ENCODE peak calls at places on chromosome 3, in nine cellular contexts. H is IMR-90, U is stomach, M is WERI-Rb-1, D is heart right ventricle, V is osteoblast, S is ovary, J is right atrium auricular region, F is suprapubic skin. R is an unnamed sample.

GRCh38 chr3:101676765-101677435 is at the start of gene ZBTB11:
- DNase-seq in H (peak; percentile 100), U (peak; percentile 100), M (peak; percentile 99), D (peak; percentile 99), V (peak; percentile 97), S (peak; percentile 100), J (peak; percentile 100), F (peak; percentile 100), R (peak; percentile 100)

GRCh38 chr3:188817103-188817919 is 354.5 kb upstream of the TPRG1 start:
- DNase-seq in H (no peak), U (no peak), M (no peak), D (no peak), V (no peak), S (no peak), J (no peak), F (no peak), R (no peak)

GRCh38 chr3:12308517-12308916 is 19.6 kb downstream of the PPARG start:
- DNase-seq in H (peak; percentile 93), U (no peak), M (no peak), D (no peak), V (peak; percentile 71), S (no peak), J (no peak), F (no peak), R (no peak)

GRCh38 chr3:165194477-165195135 is 1.6 kb downstream of the SLITRK3 start:
- DNase-seq in H (no peak), U (no peak), M (no peak), D (no peak), V (no peak), S (no peak), J (no peak), F (no peak), R (no peak)

GRCh38 chr3:192212335-192212734 is 515.0 kb downstream of the FGF12 start:
- DNase-seq in H (no peak), U (no peak), M (no peak), D (no peak), V (no peak), S (no peak), J (no peak), F (no peak), R (no peak)

GRCh38 chr3:147807773-147808172 is 398.6 kb downstream of the ZIC1 start:
- DNase-seq in H (no peak), U (no peak), M (no peak), D (no peak), V (peak; percentile 13), S (no peak), J (no peak), F (no peak), R (no peak)

GRCh38 chr3:71541313-71541712 is 42.2 kb downstream of the FOXP1 start:
- DNase-seq in H (peak; percentile 59), U (no peak), M (no peak), D (no peak), V (no peak), S (no peak), J (no peak), F (no peak), R (no peak)

GRCh38 chr3:31976302-31976701 is 4.8 kb downstream of the OSBPL10 start:
- DNase-seq in H (no peak), U (no peak), M (no peak), D (no peak), V (no peak), S (no peak), J (no peak), F (no peak), R (no peak)

GRCh38 chr3:194472290-194472920 is 14.4 kb downstream of the ATP13A3 start:
- DNase-seq in H (peak; percentile 82), U (no peak), M (no peak), D (no peak), V (no peak), S (no peak), J (no peak), F (no peak), R (no peak)

GRCh38 chr3:40899286-40899712 is 300.0 kb upstream of the CTNNB1 start:
- DNase-seq in H (no peak), U (no peak), M (no peak), D (no peak), V (peak; percentile 68), S (no peak), J (no peak), F (no peak), R (no peak)

GRCh38 chr3:155014953-155015352 is 65.2 kb upstream of the MME start:
- DNase-seq in H (no peak), U (no peak), M (no peak), D (no peak), V (no peak), S (no peak), J (no peak), F (no peak), R (no peak)

GRCh38 chr3:179036226-179036625 is 35.4 kb downstream of the ZMAT3 start:
- DNase-seq in H (no peak), U (no peak), M (no peak), D (no peak), V (no peak), S (no peak), J (no peak), F (no peak), R (no peak)
- H3K9me3 ChIP-seq in H (no peaks in the 10 kb centered on the region), U (no peaks in the 10 kb centered on the region), M (no peaks in the 10 kb centered on the region), D (no peaks in the 10 kb centered on the region), V (no peaks in the 10 kb centered on the region), S (no peaks in the 10 kb centered on the region), J (no peaks in the 10 kb centered on the region), F (no peaks in the 10 kb centered on the region), R (no peaks in the 10 kb centered on the region)

DNA sequence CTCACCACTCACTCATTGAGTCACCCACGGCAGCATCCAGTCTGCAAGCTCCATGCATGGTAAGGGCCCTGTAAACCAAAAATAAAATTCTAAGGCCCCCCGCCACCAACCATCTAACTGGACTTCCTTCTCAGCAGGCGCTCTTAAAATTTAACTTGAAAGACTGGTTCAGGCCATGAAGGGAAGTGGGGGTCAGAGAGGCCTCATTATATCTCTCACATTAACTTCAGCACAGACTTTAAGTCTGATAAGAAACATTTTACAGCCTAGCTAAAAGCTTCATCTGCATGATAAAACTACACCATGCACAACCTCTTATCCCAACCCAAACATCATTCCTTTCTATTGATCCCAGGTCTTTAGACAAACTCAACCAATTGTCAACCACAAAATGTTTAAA is 38.5 kb downstream of the FBLN2 start:
- DNase-seq in H (no peak), U (no peak), M (no peak), D (no peak), V (no peak), S (no peak), J (no peak), F (no peak), R (no peak)
- H3K4me3 ChIP-seq in H (no peak overlapping the region), U (no peak overlapping the region), M (no peak overlapping the region), D (no peak overlapping the region), V (no peak overlapping the region), S (no peak overlapping the region), J (no peak overlapping the region), F (no peak overlapping the region), R (no peak overlapping the region)

DNA sequence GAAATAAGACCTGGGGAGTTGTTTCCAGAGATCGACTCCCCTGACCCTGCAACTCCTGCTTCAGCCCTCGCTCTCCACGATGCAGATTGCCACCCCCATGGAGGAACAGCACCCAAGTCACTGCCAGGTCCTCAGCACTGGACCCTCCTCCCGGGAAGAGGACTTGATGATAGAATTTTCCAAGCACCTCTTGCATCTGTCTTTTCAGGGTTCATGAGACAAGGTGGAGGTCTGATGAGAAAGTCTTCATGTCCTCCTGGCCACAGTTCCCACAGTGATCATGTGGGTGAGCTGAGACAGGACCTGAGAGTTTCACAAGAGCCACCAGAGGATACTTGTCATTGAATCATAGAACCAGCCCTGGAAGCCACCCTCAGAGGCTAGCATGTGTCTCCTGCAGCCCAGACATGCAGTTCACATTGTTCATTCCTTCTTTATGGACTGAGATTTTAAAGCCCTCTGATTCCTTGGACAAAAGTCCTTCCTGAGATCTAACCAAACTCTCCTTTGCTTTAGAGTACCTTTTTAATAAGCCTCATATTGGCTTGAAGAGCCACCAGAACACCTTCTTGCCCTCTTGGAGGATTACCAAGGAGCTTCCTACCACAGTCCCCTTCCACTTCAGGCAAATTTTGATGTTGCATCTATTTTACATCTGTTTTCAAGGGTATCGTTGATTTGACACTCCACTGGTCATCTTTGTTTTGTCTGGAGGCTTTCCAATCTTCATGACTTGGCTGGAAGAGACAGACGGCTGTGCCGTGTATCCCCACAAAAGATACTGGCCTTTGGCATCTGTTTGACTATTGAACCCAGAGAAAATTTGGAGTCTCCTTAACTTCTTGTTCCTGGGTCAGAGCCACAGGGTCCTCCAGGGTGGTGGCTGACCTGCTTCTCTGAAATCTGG is 224.8 kb upstream of the BHLHE40 start:
- DNase-seq in H (no peak), U (no peak), M (no peak), D (no peak), V (no peak), S (no peak), J (no peak), F (no peak), R (no peak)
- H3K27ac ChIP-seq in H (no peak overlapping the region), U (no peak overlapping the region), M (no peak overlapping the region), D (no peak overlapping the region), V (no peak overlapping the region), S (peak overlapping the region; percentile 18), J (peak overlapping the region; percentile 32), F (no peak overlapping the region), R (no peak overlapping the region)

GRCh38 chr3:75985432-75985831 is 200.1 kb upstream of the ZNF717 start:
- DNase-seq in H (no peak), U (no peak), M (no peak), D (no peak), V (no peak), S (no peak), J (no peak), F (no peak), R (no peak)

GRCh38 chr3:75981401-75981800 is 196.1 kb upstream of the ZNF717 start:
- DNase-seq in H (no peak), U (no peak), M (no peak), D (no peak), V (no peak), S (no peak), J (no peak), F (no peak), R (no peak)

GRCh38 chr3:75978686-75979085 is 193.3 kb upstream of the ZNF717 start:
- DNase-seq in H (peak; percentile 50), U (no peak), M (no peak), D (no peak), V (no peak), S (no peak), J (no peak), F (no peak), R (no peak)

DNA sequence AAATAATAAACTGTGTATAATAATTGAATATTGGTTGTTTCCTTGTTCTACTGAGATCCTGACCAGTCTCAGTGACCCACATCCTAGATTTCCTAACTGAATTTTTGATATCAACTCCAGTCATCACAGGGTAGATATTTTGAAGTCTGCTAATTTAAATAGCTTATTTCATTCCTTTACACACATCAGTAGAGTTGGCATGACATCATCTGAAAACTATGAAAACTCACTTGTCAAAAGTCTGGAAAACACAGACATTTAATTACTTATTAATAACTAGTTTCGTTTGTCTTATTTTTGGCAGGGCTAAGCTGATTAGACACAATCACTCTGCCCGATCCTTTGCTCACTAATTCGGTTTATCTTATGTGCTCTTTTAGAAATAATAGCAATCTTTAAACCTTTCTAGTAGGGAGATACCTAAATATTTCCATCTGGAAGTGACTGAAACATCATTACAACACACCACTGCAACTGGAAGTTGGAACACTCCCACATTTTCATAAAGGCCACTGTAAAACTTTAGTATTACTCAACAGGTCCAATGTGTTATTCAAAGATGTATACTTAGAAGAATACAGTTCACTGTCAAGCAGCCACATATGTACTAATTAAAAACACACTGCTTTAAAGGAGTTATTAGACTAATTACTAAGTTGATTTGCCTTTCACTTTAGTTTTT is 198.4 kb upstream of the ZNF717 start:
- DNase-seq in H (peak; percentile 0), U (no peak), M (no peak), D (no peak), V (no peak), S (no peak), J (no peak), F (no peak), R (no peak)
- H3K9me3 ChIP-seq in H (no peaks in the 10 kb centered on the region), U (peaks cover 4% of the 10 kb centered on the region), M (no peaks in the 10 kb centered on the region), D (no peaks in the 10 kb centered on the region), V (no peaks in the 10 kb centered on the region), S (no peaks in the 10 kb centered on the region), J (no peaks in the 10 kb centered on the region), F (no peaks in the 10 kb centered on the region), R (no peaks in the 10 kb centered on the region)

GRCh38 chr3:120153294-120153693 is 59.0 kb upstream of the GSK3B start:
- DNase-seq in H (peak; percentile 86), U (no peak), M (no peak), D (no peak), V (peak; percentile 77), S (no peak), J (no peak), F (no peak), R (no peak)
- H3K4me3 ChIP-seq in H (no peak overlapping the region), U (no peak overlapping the region), M (no peak overlapping the region), D (no peak overlapping the region), V (peak overlapping the region; percentile 34), S (no peak overlapping the region), J (no peak overlapping the region), F (no peak overlapping the region), R (no peak overlapping the region)

R was measured in Peyer's patch.